ENCODE peak calls at places on chromosome 6, in six cellular contexts. J is A549, Z is fibroblast of mammary gland, E is brain microvascular endothelial cell, P is fibroblast of pulmonary artery, C is astrocyte of the cerebellum. S is an unnamed sample.

GRCh38 chr6:151807513-151808330 is at the start of gene ESR1:
- DNase-seq in J (no peak), Z (peak), E (peak), P (peak), C (no peak), S (no peak)

GRCh38 chr6:36610576-36611336 is 16.6 kb downstream of the SRSF3 start:
- DNase-seq in J (no peak), Z (peak), E (no peak), P (no peak), C (no peak), S (no peak)

GRCh38 chr6:32397252-32397920 is 9.6 kb downstream of the BTNL2 start:
- DNase-seq in J (no peak), Z (peak), E (no peak), P (no peak), C (no peak), S (no peak)

GRCh38 chr6:17863971-17864754 is 123.3 kb downstream of the KIF13A start:
- DNase-seq in J (peak), Z (peak), E (peak), P (peak), C (no peak), S (peak)

GRCh38 chr6:12577124-12577845 is 139.3 kb upstream of the PHACTR1 start:
- DNase-seq in J (no peak), Z (no peak), E (peak), P (peak), C (peak), S (peak)

GRCh38 chr6:15332441-15332840 is 86.6 kb downstream of the JARID2 start:
- DNase-seq in J (no peak), Z (no peak), E (no peak), P (no peak), C (no peak), S (no peak)

GRCh38 chr6:44133981-44134711 is 6.8 kb downstream of the TMEM63B start:
- DNase-seq in J (no peak), Z (no peak), E (no peak), P (no peak), C (no peak), S (no peak)

GRCh38 chr6:21947751-21948386 is 349.0 kb downstream of the PRL start:
- DNase-seq in J (no peak), Z (no peak), E (no peak), P (peak), C (no peak), S (peak)

GRCh38 chr6:169099411-169100202 is 154.0 kb downstream of the THBS2 start:
- DNase-seq in J (peak), Z (peak), E (peak), P (peak), C (no peak), S (peak)

GRCh38 chr6:52946301-52946700 is 36.8 kb upstream of the GSTA3 start:
- DNase-seq in J (no peak), Z (no peak), E (no peak), P (no peak), C (no peak), S (no peak)

GRCh38 chr6:106910999-106911949 is 63.3 kb downstream of the CD24 start:
- DNase-seq in J (peak), Z (no peak), E (no peak), P (no peak), C (no peak), S (no peak)

GRCh38 chr6:106908386-106908840 is 66.1 kb downstream of the CD24 start:
- DNase-seq in J (no peak), Z (no peak), E (no peak), P (no peak), C (no peak), S (no peak)

GRCh38 chr6:106903299-106903698 is 71.2 kb downstream of the CD24 start:
- DNase-seq in J (no peak), Z (no peak), E (no peak), P (no peak), C (no peak), S (no peak)

GRCh38 chr6:106907754-106908153 is 66.8 kb downstream of the CD24 start:
- DNase-seq in J (no peak), Z (no peak), E (no peak), P (no peak), C (no peak), S (no peak)

DNA sequence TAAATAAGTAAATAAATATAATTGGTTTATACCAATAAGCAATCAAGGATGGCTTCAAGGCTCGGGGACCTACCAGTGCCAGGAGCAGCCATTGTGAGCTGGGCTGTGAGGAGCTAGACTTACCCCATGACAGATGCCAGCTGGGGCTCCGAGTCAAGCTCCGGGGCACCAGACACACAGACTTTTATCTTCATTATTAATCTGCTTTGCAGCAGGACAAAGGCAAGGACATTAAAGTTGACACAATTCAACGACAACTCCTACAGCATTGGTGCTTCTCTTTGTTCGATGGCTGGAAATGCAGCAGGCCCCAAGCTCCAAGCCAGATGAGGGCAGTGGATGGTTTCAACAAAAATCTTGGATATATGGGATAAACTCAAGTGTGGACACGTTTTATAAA is 68.3 kb downstream of the CD24 start:
- DNase-seq in J (no peak), Z (no peak), E (no peak), P (no peak), C (no peak), S (no peak)
- TF ChIP-seq CTCF in J (no peak), Z (no peak), E (no peak), P (no peak), C (no peak), S (no peak)

DNA sequence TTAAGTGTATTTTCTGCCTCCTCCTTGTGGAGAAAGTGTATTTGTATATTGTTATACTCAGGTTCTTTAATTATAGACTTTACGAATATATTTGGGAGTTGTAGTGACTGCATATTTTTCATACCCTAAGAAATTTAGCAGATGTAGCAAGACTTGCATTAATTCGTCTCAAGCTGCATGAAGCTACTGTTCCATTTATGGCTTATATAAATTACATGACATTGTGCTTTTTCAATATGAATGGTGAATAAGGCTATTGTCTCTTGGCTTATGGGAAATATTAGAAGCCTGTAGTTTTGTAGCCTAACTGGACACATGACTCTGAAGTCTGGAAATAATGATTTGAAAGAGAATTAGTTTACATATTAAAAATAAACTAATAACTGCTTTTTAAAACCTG is 2.4 kb downstream of the ADGRG6 start:
- DNase-seq in J (no peak), Z (no peak), E (no peak), P (no peak), C (no peak), S (no peak)
- H3K4me3 ChIP-seq in J (peak), Z (no peak), E (no peak), P (no peak), C (no peak), S (no peak)

DNA sequence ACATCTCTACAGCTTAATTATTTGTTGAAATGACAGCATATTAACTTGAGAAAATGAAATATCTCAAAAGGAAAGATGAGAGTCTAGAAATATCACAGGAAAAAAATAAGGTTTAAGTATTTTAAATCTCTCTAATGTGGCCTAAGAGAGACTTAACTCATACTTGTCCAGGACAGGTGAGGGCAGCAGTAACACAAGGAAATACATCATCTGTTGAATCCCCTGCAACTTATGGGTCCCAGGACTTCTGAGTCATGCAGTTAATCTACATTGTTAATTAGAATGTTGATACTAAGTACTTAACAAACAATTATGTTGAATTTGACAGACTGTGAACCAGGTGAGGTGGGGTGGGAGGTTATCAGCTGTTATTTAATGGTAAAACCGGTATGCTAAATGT is 87.8 kb downstream of the CEP57L1 start:
- DNase-seq in J (peak), Z (peak), E (no peak), P (no peak), C (no peak), S (no peak)
- TF ChIP-seq CTCF in J (peak), Z (no peak), E (no peak), P (no peak), C (no peak), S (no peak)

DNA sequence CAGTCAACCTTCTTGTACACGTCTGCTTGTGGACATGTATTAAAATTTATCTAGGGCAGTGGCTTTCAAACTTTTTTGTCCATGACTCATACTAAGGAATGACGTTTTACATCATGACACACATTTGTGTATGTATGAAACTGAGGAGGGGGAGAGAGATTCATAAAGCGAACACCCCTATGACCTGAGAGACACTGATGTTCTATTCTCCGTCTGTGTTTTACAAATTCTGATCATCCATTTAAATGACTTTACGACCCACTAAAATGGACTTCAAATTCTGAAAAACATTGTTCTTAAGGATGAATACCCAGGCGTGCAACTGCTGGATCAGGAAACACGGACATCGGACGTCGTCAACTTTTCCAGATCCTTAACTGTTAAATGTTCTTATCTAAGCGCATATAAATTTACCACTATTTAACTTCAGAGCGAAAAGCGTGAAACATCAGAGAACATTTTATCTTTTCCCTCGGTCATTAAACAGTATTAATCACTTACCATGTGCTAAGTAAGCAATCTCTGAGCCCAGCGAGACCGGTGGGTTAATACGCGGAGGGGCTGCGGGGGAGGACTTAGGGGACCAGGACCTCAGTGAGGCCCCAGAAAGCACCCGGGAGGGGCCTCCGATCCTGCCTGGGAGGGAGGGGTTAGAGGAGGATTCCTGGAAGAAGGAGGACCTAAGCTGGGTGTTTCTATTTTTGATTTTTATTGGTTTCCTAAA is 1.2 kb downstream of the PLAGL1 start:
- DNase-seq in J (peak), Z (peak), E (peak), P (peak), C (peak), S (peak)
- H3K4me3 ChIP-seq in J (peak), Z (peak), E (peak), P (peak), C (peak), S (peak)

DNA sequence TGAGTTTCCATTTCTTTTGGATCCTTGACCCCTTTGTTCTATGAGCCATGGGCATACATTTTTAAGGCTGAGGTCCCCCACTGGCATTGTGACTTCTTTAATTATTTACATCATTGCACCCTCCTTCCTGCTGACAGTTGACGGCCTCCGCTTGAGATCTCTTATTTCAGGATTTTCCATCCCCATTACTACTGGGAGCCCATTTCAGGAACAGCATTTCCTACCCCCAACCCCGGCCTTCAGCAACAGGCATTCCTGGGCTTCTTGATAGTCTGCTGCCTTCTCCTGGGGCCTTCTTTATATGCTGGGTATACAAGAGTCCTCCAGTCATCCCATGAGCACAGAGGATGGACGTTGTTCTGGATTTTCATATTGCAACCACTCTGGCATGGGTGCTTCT is 3.8 kb downstream of the ULBP1 start:
- DNase-seq in J (no peak), Z (no peak), E (no peak), P (no peak), C (no peak), S (no peak)
- TF ChIP-seq CTCF in J (no peak), Z (no peak), E (no peak), P (no peak), C (no peak), S (no peak)

GRCh38 chr6:41531591-41532582 is 14.3 kb upstream of the FOXP4 start:
- DNase-seq in J (no peak), Z (peak), E (peak), P (peak), C (no peak), S (peak)
- H3K4me3 ChIP-seq in J (no peak), Z (peak), E (peak), P (no peak), C (no peak), S (no peak)

DNA sequence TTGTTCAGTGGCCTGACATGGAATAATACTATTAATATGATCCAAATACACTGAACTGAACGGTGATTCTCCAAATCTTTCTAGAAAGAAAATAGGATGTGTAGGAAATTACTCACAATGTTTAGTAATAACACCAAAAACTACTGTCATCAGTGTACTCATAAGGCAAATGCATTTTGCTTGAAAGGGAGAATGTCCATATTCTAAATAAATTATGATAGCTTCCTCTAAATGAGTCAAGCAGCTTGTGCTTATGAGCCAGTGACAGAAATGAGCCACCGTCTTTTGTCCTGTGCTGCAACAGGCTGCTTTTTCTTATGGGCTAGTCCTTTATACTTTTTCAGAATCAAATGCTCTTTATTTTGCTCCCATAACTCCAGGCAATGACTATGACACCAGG is 4.5 kb upstream of the ZNF451 start:
- DNase-seq in J (no peak), Z (no peak), E (no peak), P (no peak), C (no peak), S (no peak)
- TF ChIP-seq CTCF in J (no peak), Z (no peak), E (no peak), P (no peak), C (no peak), S (no peak)

GRCh38 chr6:161228911-161229591 is 44.8 kb downstream of the AGPAT4 start:
- DNase-seq in J (no peak), Z (peak), E (peak), P (peak), C (peak), S (peak)
- H3K4me3 ChIP-seq in J (no peak), Z (peak), E (no peak), P (no peak), C (peak), S (peak)

DNA sequence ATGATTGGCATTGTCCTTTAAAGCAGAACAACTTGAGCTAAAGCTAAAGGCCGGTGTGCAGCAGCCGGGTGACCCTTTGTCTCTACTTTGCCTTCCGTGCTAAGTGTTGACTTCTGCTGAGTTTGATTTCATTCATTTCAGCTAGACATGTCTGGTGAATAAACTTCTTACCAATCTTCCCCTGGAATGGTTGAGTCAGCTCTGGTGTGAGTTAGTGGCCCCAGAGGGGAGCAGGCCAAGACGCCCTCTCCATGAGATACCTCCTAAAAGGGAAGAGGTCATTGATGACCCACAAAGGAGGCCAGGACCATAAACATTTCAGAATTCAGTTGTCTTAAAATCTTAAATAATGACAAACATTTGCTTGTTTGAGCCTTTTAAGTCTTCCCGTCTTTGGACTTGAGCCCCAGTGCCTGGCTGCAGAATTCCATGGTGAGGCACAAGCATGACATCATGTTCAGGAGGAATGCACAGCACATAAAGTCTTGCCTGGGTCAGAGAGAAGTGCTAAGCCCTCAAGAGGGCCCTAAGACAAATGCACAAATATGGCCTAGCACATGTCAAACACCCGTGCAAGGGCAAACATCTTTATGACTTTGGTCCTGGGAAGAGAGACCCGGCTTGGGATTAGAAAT is 96.3 kb upstream of the NEDD9 start:
- DNase-seq in J (no peak), Z (peak), E (peak), P (peak), C (no peak), S (peak)
- TF ChIP-seq CTCF in J (no peak), Z (no peak), E (no peak), P (no peak), C (no peak), S (no peak)

S was measured in astrocyte of the spinal cord.